ENCODE peak calls at places on chromosomes 6 and 20, in four cellular contexts. One of them, this sample, is unnamed.

GRCh38 chr6:31738048-31738979 is 1.5 kb upstream of the MSH5 start:
- DNase-seq in K562: peak; percentile 98
- DNase-seq in A549: peak; percentile 59
- DNase-seq in H1: no peak
- DNase-seq in this sample: peak; percentile 97

GRCh38 chr6:20413826-20414225 is 12.1 kb downstream of the E2F3 start:
- DNase-seq in H1: no peak
- DNase-seq in K562: no peak
- DNase-seq in A549: no peak
- DNase-seq in this sample: no peak

GRCh38 chr20:50434653-50435396 is 75.4 kb upstream of the PTPN1 start:
- DNase-seq in A549: no peak
- DNase-seq in H1: no peak
- DNase-seq in K562: no peak
- DNase-seq in this sample: peak; percentile 68

GRCh38 chr6:163442336-163442735 is 27.8 kb downstream of the QKI start:
- DNase-seq in A549: no peak
- DNase-seq in K562: no peak
- DNase-seq in H1: no peak
- DNase-seq in this sample: no peak

GRCh38 chr6:165890404-165890735 is 227.3 kb upstream of the PDE10A start:
- DNase-seq in K562: no peak
- DNase-seq in H1: no peak
- DNase-seq in A549: no peak
- DNase-seq in this sample: no peak

GRCh38 chr6:158329531-158329930 is 17.3 kb downstream of the TULP4 start:
- DNase-seq in A549: no peak
- DNase-seq in H1: no peak
- DNase-seq in K562: no peak
- DNase-seq in this sample: no peak

GRCh38 chr6:7758456-7758855 is 32.6 kb downstream of the BMP6 start:
- DNase-seq in H1: no peak
- DNase-seq in A549: no peak
- DNase-seq in K562: no peak
- DNase-seq in this sample: no peak

GRCh38 chr6:116158641-116159040 is 32.7 kb upstream of the COL10A1 start:
- DNase-seq in A549: no peak
- DNase-seq in H1: no peak
- DNase-seq in K562: no peak
- DNase-seq in this sample: no peak

GRCh38 chr6:160057080-160057479 is 64.5 kb upstream of the SLC22A1 start:
- DNase-seq in K562: no peak
- DNase-seq in A549: no peak
- DNase-seq in H1: no peak
- DNase-seq in this sample: no peak

GRCh38 chr6:32188381-32189081 is 1.5 kb downstream of the PBX2 start:
- DNase-seq in K562: peak; percentile 41
- DNase-seq in H1: no peak
- DNase-seq in A549: no peak
- DNase-seq in this sample: no peak

GRCh38 chr6:3568396-3569082 is 111.7 kb upstream of the SLC22A23 start:
- DNase-seq in H1: no peak
- DNase-seq in A549: no peak
- DNase-seq in K562: no peak
- DNase-seq in this sample: peak; percentile 40

GRCh38 chr20:944774-945410 is 28.8 kb upstream of the ANGPT4 start:
- DNase-seq in H1: no peak
- DNase-seq in A549: no peak
- DNase-seq in K562: no peak
- DNase-seq in this sample: no peak

GRCh38 chr20:57169162-57169561 is 97.3 kb downstream of the BMP7 start:
- DNase-seq in A549: no peak
- DNase-seq in H1: no peak
- DNase-seq in K562: no peak
- DNase-seq in this sample: no peak

GRCh38 chr6:145137425-145137824 is 597.9 kb downstream of the EPM2A start:
- DNase-seq in A549: no peak
- DNase-seq in K562: peak; percentile 1
- DNase-seq in H1: no peak
- DNase-seq in this sample: peak; percentile 23

GRCh38 chr20:44714701-44715494 is at the start of gene CCN5:
- DNase-seq in K562: peak; percentile 43
- DNase-seq in A549: peak; percentile 80
- DNase-seq in H1: no peak
- DNase-seq in this sample: peak; percentile 68

GRCh38 chr20:32779500-32780215 is 17.5 kb downstream of the DNMT3B start:
- DNase-seq in K562: peak; percentile 24
- DNase-seq in A549: no peak
- DNase-seq in H1: no peak
- DNase-seq in this sample: no peak

GRCh38 chr6:80094017-80094416 is 12.5 kb upstream of the BCKDHB start:
- DNase-seq in A549: peak; percentile 9
- DNase-seq in H1: no peak
- DNase-seq in K562: peak; percentile 32
- DNase-seq in this sample: no peak

GRCh38 chr6:28401172-28401571 is 1.6 kb upstream of the ZSCAN12 start:
- DNase-seq in A549: no peak
- DNase-seq in K562: peak; percentile 43
- DNase-seq in H1: no peak
- DNase-seq in this sample: no peak

GRCh38 chr20:16692442-16692841 is 37.4 kb upstream of the SNRPB2 start:
- DNase-seq in H1: no peak
- DNase-seq in A549: no peak
- DNase-seq in K562: no peak
- DNase-seq in this sample: no peak

GRCh38 chr20:60054716-60055371 is 96.6 kb downstream of the CDH26 start:
- DNase-seq in A549: no peak
- DNase-seq in K562: no peak
- DNase-seq in H1: no peak
- DNase-seq in this sample: no peak

GRCh38 chr20:44054118-44054517 is 132.9 kb downstream of the JPH2 start:
- DNase-seq in K562: no peak
- DNase-seq in H1: no peak
- DNase-seq in A549: no peak
- DNase-seq in this sample: no peak

GRCh38 chr6:145670306-145670705 is 65.0 kb downstream of the EPM2A start:
- DNase-seq in H1: no peak
- DNase-seq in A549: no peak
- DNase-seq in K562: no peak
- DNase-seq in this sample: no peak

GRCh38 chr6:11273406-11274065 is 41.1 kb upstream of the NEDD9 start:
- DNase-seq in H1: no peak
- DNase-seq in A549: peak; percentile 6
- DNase-seq in K562: no peak
- DNase-seq in this sample: no peak

GRCh38 chr20:51756653-51757052 is 11.5 kb downstream of the ATP9A start:
- DNase-seq in A549: no peak
- DNase-seq in K562: no peak
- DNase-seq in H1: no peak
- DNase-seq in this sample: no peak

GRCh38 chr6:36383608-36384007 is 3.9 kb downstream of the ETV7 start:
- DNase-seq in K562: no peak
- DNase-seq in H1: no peak
- DNase-seq in A549: peak; percentile 30
- DNase-seq in this sample: no peak

GRCh38 chr6:38146021-38146657 is 326.6 kb downstream of the ZFAND3 start:
- DNase-seq in K562: no peak
- DNase-seq in A549: no peak
- DNase-seq in H1: no peak
- DNase-seq in this sample: no peak

GRCh38 chr6:54525731-54526130 is 217.5 kb downstream of the TINAG start:
- DNase-seq in H1: no peak
- DNase-seq in A549: no peak
- DNase-seq in K562: no peak
- DNase-seq in this sample: no peak
- TF ChIP-seq RNF2 in H1: no peak
- TF ChIP-seq RNF2 in A549: no peak
- TF ChIP-seq RNF2 in K562: no peak
- TF ChIP-seq RNF2 in this sample: no peak

DNA sequence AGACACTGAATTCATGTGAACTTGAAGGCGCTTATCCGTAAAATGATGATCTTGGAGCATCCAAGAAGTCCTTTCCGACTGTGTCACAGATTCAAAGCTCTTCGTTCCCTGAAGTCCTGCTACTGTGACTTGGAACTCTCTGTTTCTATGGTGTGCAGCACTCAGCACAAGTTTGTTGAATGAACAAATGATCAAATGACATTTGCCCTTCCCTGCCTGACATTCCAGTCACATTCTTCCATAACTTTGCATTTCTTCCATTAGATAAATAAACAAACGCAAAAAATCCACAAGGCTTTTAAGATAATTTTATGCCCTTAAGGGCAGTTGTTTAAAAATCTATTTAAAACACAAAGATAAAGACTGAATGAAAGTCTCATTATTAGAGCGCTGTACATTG is 39.9 kb downstream of the SGK1 start:
- DNase-seq in A549: no peak
- DNase-seq in K562: no peak
- DNase-seq in H1: no peak
- DNase-seq in this sample: no peak
- H3K4me1 ChIP-seq in A549: peaks cover 8% of the 10 kb centered on the region
- H3K4me1 ChIP-seq in K562: peaks cover 6% of the 10 kb centered on the region
- H3K4me1 ChIP-seq in H1: peaks cover 2% of the 10 kb centered on the region
- H3K4me1 ChIP-seq in this sample: no peaks in the 10 kb centered on the region

GRCh38 chr20:8260837-8261241 is 128.8 kb downstream of the PLCB1 start:
- DNase-seq in A549: no peak
- DNase-seq in K562: no peak
- DNase-seq in H1: no peak
- DNase-seq in this sample: no peak

GRCh38 chr20:8250539-8251200 is 118.6 kb downstream of the PLCB1 start:
- DNase-seq in K562: no peak
- DNase-seq in H1: no peak
- DNase-seq in A549: no peak
- DNase-seq in this sample: peak; percentile 100

GRCh38 chr20:8255945-8256632 is 124.0 kb downstream of the PLCB1 start:
- DNase-seq in K562: no peak
- DNase-seq in H1: no peak
- DNase-seq in A549: no peak
- DNase-seq in this sample: peak; percentile 84

GRCh38 chr20:8251201-8251575 is 119.1 kb downstream of the PLCB1 start:
- DNase-seq in K562: no peak
- DNase-seq in H1: no peak
- DNase-seq in A549: no peak
- DNase-seq in this sample: no peak

GRCh38 chr20:8254911-8255582 is 123.0 kb downstream of the PLCB1 start:
- DNase-seq in K562: no peak
- DNase-seq in A549: no peak
- DNase-seq in H1: no peak
- DNase-seq in this sample: no peak
- TF ChIP-seq RNF2 in K562: no peak
- TF ChIP-seq RNF2 in A549: no peak
- TF ChIP-seq RNF2 in H1: no peak
- TF ChIP-seq RNF2 in this sample: no peak

DNA sequence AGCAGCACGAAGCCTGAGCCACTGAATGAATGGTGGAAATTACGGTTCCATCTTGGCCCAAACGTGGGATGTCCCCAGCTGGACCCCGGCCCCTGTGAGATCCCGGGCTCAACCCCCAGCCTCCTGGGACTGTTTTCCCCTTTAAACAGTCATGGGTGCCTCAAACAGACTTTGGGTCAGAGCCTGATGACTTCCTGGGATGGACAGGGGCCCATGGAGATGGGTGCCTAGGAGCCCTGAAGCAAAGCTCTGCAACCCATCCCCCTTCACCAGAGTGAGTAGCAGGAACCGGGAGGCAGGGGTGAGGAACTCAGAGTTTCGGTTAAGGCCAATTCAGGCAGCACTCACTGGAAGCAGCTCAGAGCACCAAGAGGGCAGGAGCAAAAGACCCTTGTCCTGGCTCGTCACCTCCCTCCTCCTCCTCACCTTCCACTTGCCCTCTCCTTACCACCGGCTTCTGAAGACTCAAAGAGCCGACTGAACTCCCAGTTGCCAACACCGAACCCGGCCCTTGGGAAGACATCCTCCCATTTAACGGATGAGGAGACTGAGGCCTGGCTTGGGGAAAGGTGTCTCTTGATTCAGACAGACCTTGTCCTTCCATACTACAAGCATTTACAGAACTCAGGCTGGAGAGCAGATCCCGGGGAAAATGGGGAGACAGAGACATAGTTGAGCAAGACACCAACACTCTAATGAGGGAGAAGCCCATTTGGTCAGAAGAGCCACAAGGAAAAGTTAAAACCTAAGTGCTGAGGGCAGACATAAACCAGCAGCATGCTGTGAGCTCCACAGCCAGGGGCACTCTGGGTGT is 14.9 kb upstream of the TLDC2 start:
- DNase-seq in H1: no peak
- DNase-seq in K562: no peak
- DNase-seq in A549: no peak
- DNase-seq in this sample: no peak
- H3K4me1 ChIP-seq in H1: peaks cover 23% of the 10 kb centered on the region
- H3K4me1 ChIP-seq in K562: peaks cover 56% of the 10 kb centered on the region
- H3K4me1 ChIP-seq in A549: peaks cover 43% of the 10 kb centered on the region
- H3K4me1 ChIP-seq in this sample: peaks cover 57% of the 10 kb centered on the region

GRCh38 chr6:15665237-15665636 is 2.4 kb upstream of the DTNBP1 start:
- DNase-seq in K562: no peak
- DNase-seq in H1: no peak
- DNase-seq in A549: no peak
- DNase-seq in this sample: no peak
- TF ChIP-seq RNF2 in K562: no peak
- TF ChIP-seq RNF2 in H1: no peak
- TF ChIP-seq RNF2 in A549: no peak
- TF ChIP-seq RNF2 in this sample: no peak

This sample was measured in HepG2.